ENCODE peak calls at places on chromosome 12, in nine cellular contexts. One of them, this sample, is unnamed.

GRCh38 chr12:77299910-77300772 is 234.8 kb upstream of the E2F7 start:
- DNase-seq in T-helper 9 cell: no peak
- DNase-seq in activated gamma-delta T cell treated with Interleukin-2 at 50 U/mL for 16 hours: no peak
- DNase-seq in stimulated activated CD8-positive, alpha-beta memory T cell treated with anti-CD3 and anti-CD28 coated beads, Interleukin-15, amount 100 ng/mL, for 24 hours: no peak
- DNase-seq in endothelial cell: no peak
- DNase-seq in activated T-cell treated with anti-CD3 and anti-CD28 coated beads for 24 hours: no peak
- DNase-seq in tibial nerve: no peak
- DNase-seq in activated CD4-positive, alpha-beta T cell treated with anti-CD3 and anti-CD28 coated beads, Interleukin-2, amount 50 U/mL, for 48 hours: no peak
- DNase-seq in cardiac fibroblast: peak; percentile 54
- DNase-seq in this sample: no peak

GRCh38 chr12:32671930-32672785 is 6.9 kb upstream of the DNM1L start:
- DNase-seq in T-helper 9 cell: no peak
- DNase-seq in activated gamma-delta T cell treated with Interleukin-2 at 50 U/mL for 16 hours: no peak
- DNase-seq in stimulated activated CD8-positive, alpha-beta memory T cell treated with anti-CD3 and anti-CD28 coated beads, Interleukin-15, amount 100 ng/mL, for 24 hours: no peak
- DNase-seq in endothelial cell: peak; percentile 38
- DNase-seq in activated T-cell treated with anti-CD3 and anti-CD28 coated beads for 24 hours: no peak
- DNase-seq in tibial nerve: peak; percentile 74
- DNase-seq in activated CD4-positive, alpha-beta T cell treated with anti-CD3 and anti-CD28 coated beads, Interleukin-2, amount 50 U/mL, for 48 hours: no peak
- DNase-seq in cardiac fibroblast: peak; percentile 90
- DNase-seq in this sample: no peak

GRCh38 chr12:13223941-13224340 is 27.4 kb downstream of the EMP1 start:
- DNase-seq in T-helper 9 cell: no peak
- DNase-seq in activated gamma-delta T cell treated with Interleukin-2 at 50 U/mL for 16 hours: no peak
- DNase-seq in stimulated activated CD8-positive, alpha-beta memory T cell treated with anti-CD3 and anti-CD28 coated beads, Interleukin-15, amount 100 ng/mL, for 24 hours: no peak
- DNase-seq in endothelial cell: no peak
- DNase-seq in activated T-cell treated with anti-CD3 and anti-CD28 coated beads for 24 hours: no peak
- DNase-seq in tibial nerve: no peak
- DNase-seq in activated CD4-positive, alpha-beta T cell treated with anti-CD3 and anti-CD28 coated beads, Interleukin-2, amount 50 U/mL, for 48 hours: no peak
- DNase-seq in cardiac fibroblast: peak; percentile 60
- DNase-seq in this sample: no peak

GRCh38 chr12:115294443-115295133 is 610.6 kb upstream of the TBX3 start:
- DNase-seq in T-helper 9 cell: no peak
- DNase-seq in activated gamma-delta T cell treated with Interleukin-2 at 50 U/mL for 16 hours: no peak
- DNase-seq in stimulated activated CD8-positive, alpha-beta memory T cell treated with anti-CD3 and anti-CD28 coated beads, Interleukin-15, amount 100 ng/mL, for 24 hours: no peak
- DNase-seq in endothelial cell: no peak
- DNase-seq in activated T-cell treated with anti-CD3 and anti-CD28 coated beads for 24 hours: no peak
- DNase-seq in tibial nerve: no peak
- DNase-seq in activated CD4-positive, alpha-beta T cell treated with anti-CD3 and anti-CD28 coated beads, Interleukin-2, amount 50 U/mL, for 48 hours: no peak
- DNase-seq in cardiac fibroblast: peak; percentile 32
- DNase-seq in this sample: no peak

GRCh38 chr12:122190842-122191668 is 8.1 kb downstream of the LRRC43 start:
- DNase-seq in T-helper 9 cell: peak; percentile 32
- DNase-seq in activated gamma-delta T cell treated with Interleukin-2 at 50 U/mL for 16 hours: peak; percentile 63
- DNase-seq in stimulated activated CD8-positive, alpha-beta memory T cell treated with anti-CD3 and anti-CD28 coated beads, Interleukin-15, amount 100 ng/mL, for 24 hours: no peak
- DNase-seq in endothelial cell: peak; percentile 82
- DNase-seq in activated T-cell treated with anti-CD3 and anti-CD28 coated beads for 24 hours: peak; percentile 63
- DNase-seq in tibial nerve: no peak
- DNase-seq in activated CD4-positive, alpha-beta T cell treated with anti-CD3 and anti-CD28 coated beads, Interleukin-2, amount 50 U/mL, for 48 hours: peak; percentile 79
- DNase-seq in cardiac fibroblast: peak; percentile 65
- DNase-seq in this sample: peak; percentile 56

GRCh38 chr12:80441921-80442320 is 2.1 kb upstream of the PTPRQ start:
- DNase-seq in T-helper 9 cell: no peak
- DNase-seq in activated gamma-delta T cell treated with Interleukin-2 at 50 U/mL for 16 hours: no peak
- DNase-seq in stimulated activated CD8-positive, alpha-beta memory T cell treated with anti-CD3 and anti-CD28 coated beads, Interleukin-15, amount 100 ng/mL, for 24 hours: no peak
- DNase-seq in endothelial cell: no peak
- DNase-seq in activated T-cell treated with anti-CD3 and anti-CD28 coated beads for 24 hours: no peak
- DNase-seq in tibial nerve: no peak
- DNase-seq in activated CD4-positive, alpha-beta T cell treated with anti-CD3 and anti-CD28 coated beads, Interleukin-2, amount 50 U/mL, for 48 hours: no peak
- DNase-seq in cardiac fibroblast: peak; percentile 73
- DNase-seq in this sample: no peak

GRCh38 chr12:80216890-80217559 is 117.7 kb downstream of the OTOGL start:
- DNase-seq in T-helper 9 cell: no peak
- DNase-seq in activated gamma-delta T cell treated with Interleukin-2 at 50 U/mL for 16 hours: no peak
- DNase-seq in stimulated activated CD8-positive, alpha-beta memory T cell treated with anti-CD3 and anti-CD28 coated beads, Interleukin-15, amount 100 ng/mL, for 24 hours: no peak
- DNase-seq in endothelial cell: no peak
- DNase-seq in activated T-cell treated with anti-CD3 and anti-CD28 coated beads for 24 hours: no peak
- DNase-seq in tibial nerve: no peak
- DNase-seq in activated CD4-positive, alpha-beta T cell treated with anti-CD3 and anti-CD28 coated beads, Interleukin-2, amount 50 U/mL, for 48 hours: no peak
- DNase-seq in cardiac fibroblast: peak; percentile 8
- DNase-seq in this sample: no peak

GRCh38 chr12:7608184-7608911 is 57.4 kb downstream of the APOBEC1 start:
- DNase-seq in T-helper 9 cell: no peak
- DNase-seq in activated gamma-delta T cell treated with Interleukin-2 at 50 U/mL for 16 hours: no peak
- DNase-seq in stimulated activated CD8-positive, alpha-beta memory T cell treated with anti-CD3 and anti-CD28 coated beads, Interleukin-15, amount 100 ng/mL, for 24 hours: no peak
- DNase-seq in endothelial cell: no peak
- DNase-seq in activated T-cell treated with anti-CD3 and anti-CD28 coated beads for 24 hours: no peak
- DNase-seq in tibial nerve: no peak
- DNase-seq in activated CD4-positive, alpha-beta T cell treated with anti-CD3 and anti-CD28 coated beads, Interleukin-2, amount 50 U/mL, for 48 hours: no peak
- DNase-seq in cardiac fibroblast: no peak
- DNase-seq in this sample: no peak

GRCh38 chr12:27243804-27244679 is at the start of gene STK38L:
- DNase-seq in T-helper 9 cell: peak; percentile 95
- DNase-seq in activated gamma-delta T cell treated with Interleukin-2 at 50 U/mL for 16 hours: peak; percentile 96
- DNase-seq in stimulated activated CD8-positive, alpha-beta memory T cell treated with anti-CD3 and anti-CD28 coated beads, Interleukin-15, amount 100 ng/mL, for 24 hours: peak; percentile 91
- DNase-seq in endothelial cell: peak; percentile 99
- DNase-seq in activated T-cell treated with anti-CD3 and anti-CD28 coated beads for 24 hours: peak; percentile 98
- DNase-seq in tibial nerve: peak; percentile 88
- DNase-seq in activated CD4-positive, alpha-beta T cell treated with anti-CD3 and anti-CD28 coated beads, Interleukin-2, amount 50 U/mL, for 48 hours: peak; percentile 98
- DNase-seq in cardiac fibroblast: peak; percentile 98
- DNase-seq in this sample: peak; percentile 99

GRCh38 chr12:120235369-120236123 is 30.0 kb downstream of the PXN start:
- DNase-seq in T-helper 9 cell: no peak
- DNase-seq in activated gamma-delta T cell treated with Interleukin-2 at 50 U/mL for 16 hours: no peak
- DNase-seq in stimulated activated CD8-positive, alpha-beta memory T cell treated with anti-CD3 and anti-CD28 coated beads, Interleukin-15, amount 100 ng/mL, for 24 hours: no peak
- DNase-seq in endothelial cell: no peak
- DNase-seq in activated T-cell treated with anti-CD3 and anti-CD28 coated beads for 24 hours: no peak
- DNase-seq in tibial nerve: no peak
- DNase-seq in activated CD4-positive, alpha-beta T cell treated with anti-CD3 and anti-CD28 coated beads, Interleukin-2, amount 50 U/mL, for 48 hours: no peak
- DNase-seq in cardiac fibroblast: no peak
- DNase-seq in this sample: no peak

GRCh38 chr12:120774169-120774916 is 48.7 kb downstream of the ACADS start:
- DNase-seq in T-helper 9 cell: no peak
- DNase-seq in activated gamma-delta T cell treated with Interleukin-2 at 50 U/mL for 16 hours: no peak
- DNase-seq in stimulated activated CD8-positive, alpha-beta memory T cell treated with anti-CD3 and anti-CD28 coated beads, Interleukin-15, amount 100 ng/mL, for 24 hours: no peak
- DNase-seq in endothelial cell: no peak
- DNase-seq in activated T-cell treated with anti-CD3 and anti-CD28 coated beads for 24 hours: no peak
- DNase-seq in tibial nerve: no peak
- DNase-seq in activated CD4-positive, alpha-beta T cell treated with anti-CD3 and anti-CD28 coated beads, Interleukin-2, amount 50 U/mL, for 48 hours: no peak
- DNase-seq in cardiac fibroblast: no peak
- DNase-seq in this sample: no peak

GRCh38 chr12:6828671-6829531 is 694 bp downstream of the P3H3 start:
- DNase-seq in T-helper 9 cell: peak; percentile 26
- DNase-seq in activated gamma-delta T cell treated with Interleukin-2 at 50 U/mL for 16 hours: peak; percentile 26
- DNase-seq in stimulated activated CD8-positive, alpha-beta memory T cell treated with anti-CD3 and anti-CD28 coated beads, Interleukin-15, amount 100 ng/mL, for 24 hours: no peak
- DNase-seq in endothelial cell: peak; percentile 52
- DNase-seq in activated T-cell treated with anti-CD3 and anti-CD28 coated beads for 24 hours: no peak
- DNase-seq in tibial nerve: no peak
- DNase-seq in activated CD4-positive, alpha-beta T cell treated with anti-CD3 and anti-CD28 coated beads, Interleukin-2, amount 50 U/mL, for 48 hours: peak; percentile 38
- DNase-seq in cardiac fibroblast: peak; percentile 58
- DNase-seq in this sample: peak; percentile 81

GRCh38 chr12:70724444-70724843 is 87.2 kb upstream of the PTPRB start:
- DNase-seq in T-helper 9 cell: no peak
- DNase-seq in activated gamma-delta T cell treated with Interleukin-2 at 50 U/mL for 16 hours: no peak
- DNase-seq in stimulated activated CD8-positive, alpha-beta memory T cell treated with anti-CD3 and anti-CD28 coated beads, Interleukin-15, amount 100 ng/mL, for 24 hours: no peak
- DNase-seq in endothelial cell: no peak
- DNase-seq in activated T-cell treated with anti-CD3 and anti-CD28 coated beads for 24 hours: no peak
- DNase-seq in tibial nerve: no peak
- DNase-seq in activated CD4-positive, alpha-beta T cell treated with anti-CD3 and anti-CD28 coated beads, Interleukin-2, amount 50 U/mL, for 48 hours: no peak
- DNase-seq in cardiac fibroblast: peak; percentile 10
- DNase-seq in this sample: no peak

GRCh38 chr12:78146365-78146772 is 315.7 kb downstream of the NAV3 start:
- DNase-seq in T-helper 9 cell: no peak
- DNase-seq in activated gamma-delta T cell treated with Interleukin-2 at 50 U/mL for 16 hours: no peak
- DNase-seq in stimulated activated CD8-positive, alpha-beta memory T cell treated with anti-CD3 and anti-CD28 coated beads, Interleukin-15, amount 100 ng/mL, for 24 hours: no peak
- DNase-seq in endothelial cell: no peak
- DNase-seq in activated T-cell treated with anti-CD3 and anti-CD28 coated beads for 24 hours: no peak
- DNase-seq in tibial nerve: no peak
- DNase-seq in activated CD4-positive, alpha-beta T cell treated with anti-CD3 and anti-CD28 coated beads, Interleukin-2, amount 50 U/mL, for 48 hours: no peak
- DNase-seq in cardiac fibroblast: peak; percentile 70
- DNase-seq in this sample: no peak

GRCh38 chr12:51974646-51975045 is 23.1 kb downstream of the ACVR1B start:
- DNase-seq in T-helper 9 cell: no peak
- DNase-seq in activated gamma-delta T cell treated with Interleukin-2 at 50 U/mL for 16 hours: peak; percentile 8
- DNase-seq in stimulated activated CD8-positive, alpha-beta memory T cell treated with anti-CD3 and anti-CD28 coated beads, Interleukin-15, amount 100 ng/mL, for 24 hours: no peak
- DNase-seq in endothelial cell: no peak
- DNase-seq in activated T-cell treated with anti-CD3 and anti-CD28 coated beads for 24 hours: no peak
- DNase-seq in tibial nerve: no peak
- DNase-seq in activated CD4-positive, alpha-beta T cell treated with anti-CD3 and anti-CD28 coated beads, Interleukin-2, amount 50 U/mL, for 48 hours: peak; percentile 13
- DNase-seq in cardiac fibroblast: peak; percentile 30
- DNase-seq in this sample: no peak

GRCh38 chr12:113002155-113002554 is 23.8 kb downstream of the OAS2 start:
- DNase-seq in T-helper 9 cell: no peak
- DNase-seq in activated gamma-delta T cell treated with Interleukin-2 at 50 U/mL for 16 hours: no peak
- DNase-seq in stimulated activated CD8-positive, alpha-beta memory T cell treated with anti-CD3 and anti-CD28 coated beads, Interleukin-15, amount 100 ng/mL, for 24 hours: no peak
- DNase-seq in endothelial cell: no peak
- DNase-seq in activated T-cell treated with anti-CD3 and anti-CD28 coated beads for 24 hours: no peak
- DNase-seq in tibial nerve: no peak
- DNase-seq in activated CD4-positive, alpha-beta T cell treated with anti-CD3 and anti-CD28 coated beads, Interleukin-2, amount 50 U/mL, for 48 hours: no peak
- DNase-seq in cardiac fibroblast: no peak
- DNase-seq in this sample: no peak

GRCh38 chr12:30691122-30691879 is 4.4 kb downstream of the IPO8 start:
- DNase-seq in T-helper 9 cell: no peak
- DNase-seq in activated gamma-delta T cell treated with Interleukin-2 at 50 U/mL for 16 hours: no peak
- DNase-seq in stimulated activated CD8-positive, alpha-beta memory T cell treated with anti-CD3 and anti-CD28 coated beads, Interleukin-15, amount 100 ng/mL, for 24 hours: no peak
- DNase-seq in endothelial cell: no peak
- DNase-seq in activated T-cell treated with anti-CD3 and anti-CD28 coated beads for 24 hours: no peak
- DNase-seq in tibial nerve: peak; percentile 18
- DNase-seq in activated CD4-positive, alpha-beta T cell treated with anti-CD3 and anti-CD28 coated beads, Interleukin-2, amount 50 U/mL, for 48 hours: no peak
- DNase-seq in cardiac fibroblast: peak; percentile 71
- DNase-seq in this sample: no peak

GRCh38 chr12:94172031-94172430 is 23.7 kb downstream of the PLXNC1 start:
- DNase-seq in T-helper 9 cell: no peak
- DNase-seq in activated gamma-delta T cell treated with Interleukin-2 at 50 U/mL for 16 hours: no peak
- DNase-seq in stimulated activated CD8-positive, alpha-beta memory T cell treated with anti-CD3 and anti-CD28 coated beads, Interleukin-15, amount 100 ng/mL, for 24 hours: no peak
- DNase-seq in endothelial cell: no peak
- DNase-seq in activated T-cell treated with anti-CD3 and anti-CD28 coated beads for 24 hours: no peak
- DNase-seq in tibial nerve: no peak
- DNase-seq in activated CD4-positive, alpha-beta T cell treated with anti-CD3 and anti-CD28 coated beads, Interleukin-2, amount 50 U/mL, for 48 hours: peak; percentile 52
- DNase-seq in cardiac fibroblast: peak; percentile 59
- DNase-seq in this sample: no peak

GRCh38 chr12:71763682-71764379 is 9.2 kb downstream of the RAB21 start:
- DNase-seq in T-helper 9 cell: no peak
- DNase-seq in activated gamma-delta T cell treated with Interleukin-2 at 50 U/mL for 16 hours: no peak
- DNase-seq in stimulated activated CD8-positive, alpha-beta memory T cell treated with anti-CD3 and anti-CD28 coated beads, Interleukin-15, amount 100 ng/mL, for 24 hours: no peak
- DNase-seq in endothelial cell: no peak
- DNase-seq in activated T-cell treated with anti-CD3 and anti-CD28 coated beads for 24 hours: no peak
- DNase-seq in tibial nerve: no peak
- DNase-seq in activated CD4-positive, alpha-beta T cell treated with anti-CD3 and anti-CD28 coated beads, Interleukin-2, amount 50 U/mL, for 48 hours: no peak
- DNase-seq in cardiac fibroblast: peak; percentile 11
- DNase-seq in this sample: no peak

GRCh38 chr12:11273449-11273848 is 3.9 kb upstream of the PRB3 start:
- DNase-seq in T-helper 9 cell: no peak
- DNase-seq in activated gamma-delta T cell treated with Interleukin-2 at 50 U/mL for 16 hours: no peak
- DNase-seq in stimulated activated CD8-positive, alpha-beta memory T cell treated with anti-CD3 and anti-CD28 coated beads, Interleukin-15, amount 100 ng/mL, for 24 hours: no peak
- DNase-seq in endothelial cell: no peak
- DNase-seq in activated T-cell treated with anti-CD3 and anti-CD28 coated beads for 24 hours: no peak
- DNase-seq in tibial nerve: no peak
- DNase-seq in activated CD4-positive, alpha-beta T cell treated with anti-CD3 and anti-CD28 coated beads, Interleukin-2, amount 50 U/mL, for 48 hours: no peak
- DNase-seq in cardiac fibroblast: no peak
- DNase-seq in this sample: no peak

GRCh38 chr12:30926243-30927209 is at the start of gene TSPAN11:
- DNase-seq in T-helper 9 cell: no peak
- DNase-seq in activated gamma-delta T cell treated with Interleukin-2 at 50 U/mL for 16 hours: no peak
- DNase-seq in stimulated activated CD8-positive, alpha-beta memory T cell treated with anti-CD3 and anti-CD28 coated beads, Interleukin-15, amount 100 ng/mL, for 24 hours: no peak
- DNase-seq in endothelial cell: peak; percentile 65
- DNase-seq in activated T-cell treated with anti-CD3 and anti-CD28 coated beads for 24 hours: no peak
- DNase-seq in tibial nerve: peak; percentile 21
- DNase-seq in activated CD4-positive, alpha-beta T cell treated with anti-CD3 and anti-CD28 coated beads, Interleukin-2, amount 50 U/mL, for 48 hours: no peak
- DNase-seq in cardiac fibroblast: peak; percentile 41
- DNase-seq in this sample: peak; percentile 27